ENCODE peak calls at places on chromosome 18, in five cellular contexts. One of them, this sample, is unnamed.

GRCh38 chr18:54875063-54875462 is 46.8 kb downstream of the RAB27B start:
- DNase-seq in K562: no peak
- DNase-seq in lower lobe of right lung: no peak
- DNase-seq in mammary epithelial cell: no peak
- DNase-seq in spleen: no peak
- DNase-seq in this sample: no peak

GRCh38 chr18:50560681-50561629 is 1.1 kb downstream of the MAPK4 start:
- DNase-seq in K562: no peak
- DNase-seq in lower lobe of right lung: no peak
- DNase-seq in mammary epithelial cell: no peak
- DNase-seq in spleen: no peak
- DNase-seq in this sample: peak; percentile 37

GRCh38 chr18:45775241-45775676 is 50.2 kb upstream of the SIGLEC15 start:
- DNase-seq in K562: peak; percentile 15
- DNase-seq in lower lobe of right lung: peak; percentile 83
- DNase-seq in mammary epithelial cell: no peak
- DNase-seq in spleen: peak; percentile 88
- DNase-seq in this sample: no peak

GRCh38 chr18:21291106-21291505 is 49.1 kb downstream of the GREB1L start:
- DNase-seq in K562: no peak
- DNase-seq in lower lobe of right lung: no peak
- DNase-seq in mammary epithelial cell: peak; percentile 27
- DNase-seq in spleen: no peak
- DNase-seq in this sample: no peak

GRCh38 chr18:9025104-9025838 is 77.2 kb upstream of the NDUFV2 start:
- DNase-seq in K562: no peak
- DNase-seq in lower lobe of right lung: no peak
- DNase-seq in mammary epithelial cell: peak; percentile 42
- DNase-seq in spleen: no peak
- DNase-seq in this sample: peak; percentile 29

GRCh38 chr18:58584219-58585127 is 44.4 kb downstream of the ALPK2 start:
- DNase-seq in K562: no peak
- DNase-seq in lower lobe of right lung: no peak
- DNase-seq in mammary epithelial cell: peak; percentile 60
- DNase-seq in spleen: no peak
- DNase-seq in this sample: no peak

GRCh38 chr18:57743008-57743407 is 60.1 kb downstream of the ATP8B1 start:
- DNase-seq in K562: no peak
- DNase-seq in lower lobe of right lung: no peak
- DNase-seq in mammary epithelial cell: peak; percentile 83
- DNase-seq in spleen: no peak
- DNase-seq in this sample: no peak

GRCh38 chr18:65365245-65365955 is 385.4 kb upstream of the CDH7 start:
- DNase-seq in K562: no peak
- DNase-seq in lower lobe of right lung: no peak
- DNase-seq in mammary epithelial cell: no peak
- DNase-seq in spleen: no peak
- DNase-seq in this sample: no peak

GRCh38 chr18:57819671-57820460 is 16.8 kb upstream of the ATP8B1 start:
- DNase-seq in K562: peak; percentile 74
- DNase-seq in lower lobe of right lung: peak; percentile 63
- DNase-seq in mammary epithelial cell: peak; percentile 87
- DNase-seq in spleen: no peak
- DNase-seq in this sample: peak; percentile 88

GRCh38 chr18:111292-112014 is 46.9 kb upstream of the USP14 start:
- DNase-seq in K562: peak; percentile 88
- DNase-seq in lower lobe of right lung: peak; percentile 77
- DNase-seq in mammary epithelial cell: peak; percentile 66
- DNase-seq in spleen: peak; percentile 89
- DNase-seq in this sample: peak; percentile 85

GRCh38 chr18:9719421-9719981 is 11.4 kb downstream of the RAB31 start:
- DNase-seq in K562: no peak
- DNase-seq in lower lobe of right lung: no peak
- DNase-seq in mammary epithelial cell: peak; percentile 83
- DNase-seq in spleen: no peak
- DNase-seq in this sample: no peak

GRCh38 chr18:45654677-45655076 is 39.4 kb downstream of the SLC14A2 start:
- DNase-seq in K562: no peak
- DNase-seq in lower lobe of right lung: no peak
- DNase-seq in mammary epithelial cell: peak; percentile 46
- DNase-seq in spleen: no peak
- DNase-seq in this sample: no peak

GRCh38 chr18:32879497-32879896 is 106.7 kb upstream of the KLHL14 start:
- DNase-seq in K562: no peak
- DNase-seq in lower lobe of right lung: no peak
- DNase-seq in mammary epithelial cell: no peak
- DNase-seq in spleen: no peak
- DNase-seq in this sample: no peak

GRCh38 chr18:6729247-6730091 is at the start of gene ARHGAP28:
- DNase-seq in K562: peak; percentile 88
- DNase-seq in lower lobe of right lung: peak; percentile 87
- DNase-seq in mammary epithelial cell: peak; percentile 89
- DNase-seq in spleen: peak; percentile 87
- DNase-seq in this sample: peak; percentile 94

GRCh38 chr18:72762505-72763122 is 105.2 kb downstream of the NETO1 start:
- DNase-seq in K562: peak; percentile 23
- DNase-seq in lower lobe of right lung: no peak
- DNase-seq in mammary epithelial cell: peak; percentile 61
- DNase-seq in spleen: no peak
- DNase-seq in this sample: no peak

GRCh38 chr18:10872297-10872696 is 277.1 kb downstream of the PIEZO2 start:
- DNase-seq in K562: no peak
- DNase-seq in lower lobe of right lung: no peak
- DNase-seq in mammary epithelial cell: no peak
- DNase-seq in spleen: no peak
- DNase-seq in this sample: no peak

GRCh38 chr18:79425573-79425895 is 29.8 kb downstream of the NFATC1 start:
- DNase-seq in K562: no peak
- DNase-seq in lower lobe of right lung: no peak
- DNase-seq in mammary epithelial cell: no peak
- DNase-seq in spleen: no peak
- DNase-seq in this sample: no peak

GRCh38 chr18:45838302-45839070 is 13.0 kb downstream of the SIGLEC15 start:
- DNase-seq in K562: no peak
- DNase-seq in lower lobe of right lung: no peak
- DNase-seq in mammary epithelial cell: no peak
- DNase-seq in spleen: peak; percentile 78
- DNase-seq in this sample: no peak

GRCh38 chr18:55401638-55402191 is 186.3 kb downstream of the TCF4 start:
- DNase-seq in K562: no peak
- DNase-seq in lower lobe of right lung: no peak
- DNase-seq in mammary epithelial cell: no peak
- DNase-seq in spleen: no peak
- DNase-seq in this sample: no peak

GRCh38 chr18:58668897-58669296 is 2.4 kb upstream of the MALT1 start:
- DNase-seq in K562: no peak
- DNase-seq in lower lobe of right lung: no peak
- DNase-seq in mammary epithelial cell: peak; percentile 75
- DNase-seq in spleen: no peak
- DNase-seq in this sample: no peak

DNA sequence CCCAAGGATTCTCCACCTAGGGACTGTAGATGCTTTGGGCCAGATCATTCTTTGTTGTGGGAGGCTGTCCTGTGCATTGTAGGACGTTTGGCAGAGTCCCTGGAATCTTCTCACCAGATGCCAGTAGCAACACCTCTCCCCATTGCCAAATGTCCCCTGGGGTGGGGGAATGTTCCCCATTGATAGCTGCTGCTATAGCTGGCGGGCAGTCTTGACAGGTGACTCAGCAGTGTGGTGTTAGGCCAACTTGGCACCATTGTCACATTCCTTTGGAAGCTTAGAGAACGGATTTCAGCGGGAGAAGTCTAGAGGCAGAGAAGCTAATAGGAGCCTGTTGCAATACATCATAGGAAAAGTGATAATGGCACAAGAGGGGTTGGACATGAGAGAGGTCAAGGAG is 495.7 kb upstream of the SMIM21 start:
- DNase-seq in K562: no peak
- DNase-seq in lower lobe of right lung: peak; percentile 55
- DNase-seq in mammary epithelial cell: peak; percentile 4
- DNase-seq in spleen: no peak
- DNase-seq in this sample: no peak
- H3K27ac ChIP-seq in K562: no peak overlapping the region
- H3K27ac ChIP-seq in lower lobe of right lung: no peak overlapping the region
- H3K27ac ChIP-seq in mammary epithelial cell: no peak overlapping the region
- H3K27ac ChIP-seq in spleen: no peak overlapping the region
- H3K27ac ChIP-seq in this sample: no peak overlapping the region

DNA sequence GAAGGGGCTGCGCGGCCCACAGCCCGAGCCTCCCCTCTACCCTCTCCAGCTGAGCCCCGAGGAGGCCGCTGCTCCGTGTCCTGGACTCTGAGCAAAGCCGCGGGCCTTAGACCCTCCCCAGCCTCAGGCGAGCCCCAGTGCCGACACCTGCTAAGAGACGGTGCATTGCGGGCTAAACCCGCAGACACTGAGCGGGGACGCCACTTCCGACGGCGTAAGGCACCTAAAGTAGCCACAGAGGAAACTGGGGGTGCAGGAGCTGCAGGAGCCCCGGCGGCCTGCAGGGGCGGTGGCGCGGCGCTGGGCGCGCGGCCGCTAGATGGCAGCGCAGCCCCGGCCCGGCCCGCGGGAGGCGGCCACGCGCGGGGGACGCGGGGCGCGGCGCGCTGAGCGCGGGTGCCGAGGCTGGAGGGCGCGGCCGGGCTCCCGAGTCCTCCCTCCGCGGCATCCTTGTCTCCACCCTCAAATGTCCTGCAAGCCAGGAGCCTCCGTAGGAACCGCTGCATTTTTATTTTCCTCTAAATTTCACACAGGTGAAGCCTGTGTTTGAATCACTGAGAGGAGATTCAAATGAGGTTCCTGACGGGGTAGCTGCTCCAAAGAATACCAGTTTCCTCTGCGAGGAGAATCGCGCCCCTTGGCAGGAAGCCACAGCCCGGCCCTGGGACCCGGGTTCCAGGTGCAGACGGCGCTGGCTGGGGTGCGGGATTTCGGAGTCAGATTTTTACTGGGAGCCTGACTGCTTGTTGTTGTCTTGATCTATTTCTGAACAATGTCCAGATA is 650.5 kb downstream of the GALR1 start:
- DNase-seq in K562: peak; percentile 68
- DNase-seq in lower lobe of right lung: no peak
- DNase-seq in mammary epithelial cell: peak; percentile 14
- DNase-seq in spleen: peak; percentile 85
- DNase-seq in this sample: peak; percentile 78
- TF ChIP-seq CTCF in K562: peak; percentile 98
- TF ChIP-seq CTCF in lower lobe of right lung: peak; percentile 70
- TF ChIP-seq CTCF in mammary epithelial cell: peak; percentile 70
- TF ChIP-seq CTCF in spleen: peak; percentile 80
- TF ChIP-seq CTCF in this sample: peak; percentile 98

DNA sequence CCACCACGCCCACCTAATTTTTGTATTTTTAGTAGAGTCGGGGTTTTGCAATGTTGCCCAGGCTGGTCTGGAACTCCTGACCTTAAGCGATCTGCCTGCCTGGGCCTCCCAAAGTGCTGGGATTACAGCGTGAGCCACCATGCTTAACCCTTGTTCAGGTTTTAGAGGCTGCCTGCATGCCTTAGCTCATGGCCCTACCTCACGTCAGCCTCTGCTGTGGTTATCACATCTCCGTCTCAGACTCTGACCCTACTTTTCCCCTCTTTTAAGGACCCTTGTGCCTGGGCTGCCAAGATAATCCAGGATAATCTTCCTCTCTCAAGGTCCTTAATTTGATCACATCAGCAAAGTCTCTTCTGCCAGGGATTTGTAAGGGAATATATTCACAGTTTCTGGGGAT is 98.2 kb upstream of the PMAIP1 start:
- DNase-seq in K562: no peak
- DNase-seq in lower lobe of right lung: no peak
- DNase-seq in mammary epithelial cell: no peak
- DNase-seq in spleen: no peak
- DNase-seq in this sample: peak; percentile 52
- H3K27ac ChIP-seq in K562: no peak overlapping the region
- H3K27ac ChIP-seq in lower lobe of right lung: no peak overlapping the region
- H3K27ac ChIP-seq in mammary epithelial cell: no peak overlapping the region
- H3K27ac ChIP-seq in spleen: no peak overlapping the region
- H3K27ac ChIP-seq in this sample: no peak overlapping the region

GRCh38 chr18:27695054-27695453 is 481.9 kb downstream of the CDH2 start:
- DNase-seq in K562: no peak
- DNase-seq in lower lobe of right lung: no peak
- DNase-seq in mammary epithelial cell: no peak
- DNase-seq in spleen: no peak
- DNase-seq in this sample: no peak

GRCh38 chr18:27696148-27696547 is 480.8 kb downstream of the CDH2 start:
- DNase-seq in K562: no peak
- DNase-seq in lower lobe of right lung: no peak
- DNase-seq in mammary epithelial cell: no peak
- DNase-seq in spleen: no peak
- DNase-seq in this sample: no peak

GRCh38 chr18:27695509-27695908 is 481.4 kb downstream of the CDH2 start:
- DNase-seq in K562: no peak
- DNase-seq in lower lobe of right lung: no peak
- DNase-seq in mammary epithelial cell: peak; percentile 34
- DNase-seq in spleen: no peak
- DNase-seq in this sample: no peak
- TF ChIP-seq CTCF in K562: no peak
- TF ChIP-seq CTCF in lower lobe of right lung: no peak
- TF ChIP-seq CTCF in mammary epithelial cell: no peak
- TF ChIP-seq CTCF in spleen: no peak
- TF ChIP-seq CTCF in this sample: no peak

DNA sequence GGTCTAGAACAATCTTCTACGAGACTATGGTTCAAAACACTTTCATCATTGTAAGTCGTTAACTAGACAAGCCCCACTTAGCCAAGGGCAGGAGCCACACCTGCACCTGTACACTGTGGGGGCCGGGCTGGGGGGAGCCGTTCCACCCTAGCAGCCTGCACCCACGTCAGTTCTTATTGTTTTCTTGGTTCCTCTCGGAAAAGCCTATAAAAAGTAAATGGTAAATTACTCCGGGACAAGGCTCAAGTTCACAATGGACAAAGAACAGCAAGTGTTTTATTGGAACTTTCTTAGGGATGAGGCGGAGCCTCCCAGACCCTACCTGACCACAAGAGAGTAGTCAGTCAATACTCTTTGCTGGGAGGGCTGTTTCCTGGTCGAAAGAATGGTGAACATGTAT is 7.9 kb downstream of the TSHZ1 start:
- DNase-seq in K562: no peak
- DNase-seq in lower lobe of right lung: no peak
- DNase-seq in mammary epithelial cell: no peak
- DNase-seq in spleen: no peak
- DNase-seq in this sample: no peak
- H3K27ac ChIP-seq in K562: no peak overlapping the region
- H3K27ac ChIP-seq in lower lobe of right lung: no peak overlapping the region
- H3K27ac ChIP-seq in mammary epithelial cell: no peak overlapping the region
- H3K27ac ChIP-seq in spleen: no peak overlapping the region
- H3K27ac ChIP-seq in this sample: no peak overlapping the region